ENCODE peak calls at places on chromosomes 6 and 20, in six cellular contexts. J is PC-3, S is neural progenitor cell, F is GM23248, L is PC-9, E is GM23338. O is an unnamed sample.

GRCh38 chr6:46964716-46965519 is 43.2 kb upstream of the ADGRF5 start:
- DNase-seq in J (no peak), F (peak; percentile 27), E (no peak), S (no peak), L (no peak), O (no peak)

GRCh38 chr6:26571592-26572296 is 25.0 kb upstream of the ABT1 start:
- DNase-seq in L (peak; percentile 76), E (peak; percentile 89), F (peak; percentile 89), S (peak; percentile 77), J (peak; percentile 97), O (no peak)

GRCh38 chr20:10636326-10636818 is 37.4 kb downstream of the JAG1 start:
- DNase-seq in L (no peak), F (peak; percentile 25), S (no peak), E (no peak), J (peak; percentile 36), O (no peak)

GRCh38 chr6:36374956-36375355 is 12.5 kb downstream of the ETV7 start:
- DNase-seq in L (no peak), S (no peak), F (no peak), E (no peak), J (no peak), O (no peak)

GRCh38 chr6:136846046-136846445 is 23.7 kb downstream of the PEX7 start:
- DNase-seq in F (peak; percentile 62), E (peak; percentile 79), S (peak; percentile 61), L (peak; percentile 12), J (peak; percentile 64), O (peak; percentile 53)

GRCh38 chr6:36999467-37000125 is 5.9 kb upstream of the FGD2 start:
- DNase-seq in S (no peak), L (no peak), E (no peak), J (no peak), F (no peak), O (no peak)

GRCh38 chr6:20827798-20828197 is 293.5 kb downstream of the CDKAL1 start:
- DNase-seq in E (no peak), F (peak; percentile 77), S (no peak), L (no peak), J (no peak), O (no peak)

GRCh38 chr20:39775110-39775509 is 813.0 kb downstream of the DHX35 start:
- DNase-seq in E (no peak), J (no peak), S (no peak), L (no peak), F (peak; percentile 91), O (no peak)

GRCh38 chr6:20221448-20221847 is 9.2 kb upstream of the MBOAT1 start:
- DNase-seq in J (no peak), L (no peak), S (no peak), F (no peak), E (no peak), O (no peak)

GRCh38 chr20:38050691-38051090 is 17.1 kb downstream of the RPRD1B start:
- DNase-seq in J (no peak), S (no peak), E (no peak), F (peak; percentile 65), L (no peak), O (no peak)

GRCh38 chr6:113723182-113723581 is 134.0 kb upstream of the MARCKS start:
- DNase-seq in J (no peak), F (no peak), E (no peak), S (no peak), L (no peak), O (no peak)

GRCh38 chr6:50850860-50851259 is 32.2 kb downstream of the TFAP2B start:
- DNase-seq in E (no peak), F (no peak), L (no peak), J (no peak), S (peak; percentile 73), O (no peak)

GRCh38 chr6:132153221-132153896 is 202.2 kb upstream of the CCN2 start:
- DNase-seq in L (no peak), F (peak; percentile 91), S (no peak), J (peak; percentile 25), E (no peak), O (no peak)

GRCh38 chr6:123873974-123874373 is 70.3 kb downstream of the NKAIN2 start:
- DNase-seq in L (no peak), F (no peak), S (no peak), J (no peak), E (no peak), O (no peak)

GRCh38 chr20:4043801-4044200 is 28.4 kb upstream of the RNF24 start:
- DNase-seq in J (peak; percentile 52), F (no peak), L (no peak), S (no peak), E (no peak), O (no peak)

GRCh38 chr6:1763411-1763810 is 153.7 kb downstream of the FOXC1 start:
- DNase-seq in F (no peak), L (peak; percentile 49), E (no peak), J (peak; percentile 84), S (no peak), O (no peak)

GRCh38 chr6:150068786-150069648 is at the start of gene ULBP3:
- DNase-seq in E (peak; percentile 86), S (peak; percentile 89), F (peak; percentile 98), L (peak; percentile 82), J (peak; percentile 93), O (peak; percentile 72)

GRCh38 chr6:4133941-4134838 is 1.2 kb downstream of the ECI2 start:
- DNase-seq in J (peak; percentile 22), E (peak; percentile 55), L (peak; percentile 8), F (peak; percentile 59), S (peak; percentile 39), O (peak; percentile 48)

GRCh38 chr6:90445533-90446108 is 141.3 kb downstream of the MAP3K7 start:
- DNase-seq in E (no peak), F (no peak), J (no peak), L (no peak), S (no peak), O (no peak)

GRCh38 chr6:30795549-30796293 is 51.4 kb upstream of the IER3 start:
- DNase-seq in F (no peak), J (no peak), E (no peak), L (no peak), S (no peak), O (no peak)

GRCh38 chr20:50681359-50682064 is 9.8 kb downstream of the RIPOR3 start:
- DNase-seq in J (no peak), E (no peak), S (no peak), F (no peak), L (no peak), O (no peak)

GRCh38 chr6:124995131-124995530 is 32.9 kb downstream of the RNF217 start:
- DNase-seq in F (peak; percentile 45), E (no peak), S (no peak), L (no peak), J (peak; percentile 12), O (no peak)

GRCh38 chr6:104540743-104541142 is 319.0 kb downstream of the HACE1 start:
- DNase-seq in J (no peak), E (no peak), S (no peak), L (no peak), F (peak; percentile 28), O (no peak)

GRCh38 chr20:62975251-62975770 is 22.8 kb downstream of the SLC17A9 start:
- DNase-seq in S (no peak), J (no peak), L (no peak), F (no peak), E (no peak), O (no peak)

GRCh38 chr6:136104556-136104955 is 145.6 kb downstream of the MTFR2 start:
- DNase-seq in J (no peak), F (no peak), L (no peak), E (no peak), S (no peak), O (no peak)

DNA sequence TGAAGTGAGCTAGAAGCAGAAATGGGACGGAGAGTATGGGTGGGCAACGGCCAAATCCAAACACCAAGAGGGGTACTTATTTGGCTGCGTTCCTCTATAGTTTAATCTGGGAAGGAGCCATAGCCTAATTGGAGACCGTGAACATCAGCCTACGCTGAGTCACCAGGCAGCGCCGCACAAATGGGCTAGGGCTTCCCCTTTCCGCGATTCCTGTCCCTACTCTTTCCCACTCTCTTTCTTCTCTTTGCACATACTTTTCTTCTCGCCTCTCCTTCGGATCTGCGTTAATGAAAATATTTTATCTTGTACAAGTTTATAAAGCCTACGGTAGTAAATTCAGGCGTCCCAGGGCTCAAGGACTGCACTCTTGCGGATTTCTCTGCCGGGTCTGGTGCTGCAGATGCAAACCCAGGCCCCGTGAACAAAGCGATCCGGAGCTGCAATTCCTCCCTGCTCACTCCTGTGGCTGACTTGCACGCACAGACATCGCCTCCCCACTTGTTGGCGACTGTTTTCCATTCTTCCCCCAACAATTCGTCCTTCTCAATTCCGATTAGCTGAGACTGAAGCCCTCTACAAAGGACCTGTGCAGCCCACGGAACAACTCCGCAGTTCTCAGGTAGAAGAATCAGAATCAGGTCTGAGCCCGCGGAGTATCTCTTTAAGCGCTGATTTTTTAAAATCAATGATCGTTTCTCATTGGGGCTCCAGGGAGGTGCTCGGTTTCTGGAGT is 4.2 kb upstream of the TBX18 start:
- DNase-seq in L (no peak), E (peak; percentile 67), F (peak; percentile 73), S (peak; percentile 80), J (no peak), O (no peak)
- TF ChIP-seq EZH2 in L (no peak), E (peak; percentile 89), F (peak; percentile 6), S (peak; percentile 78), J (no peak), O (no peak)

GRCh38 chr20:32036716-32037355 is 15.2 kb upstream of the HCK start:
- DNase-seq in J (no peak), F (peak; percentile 58), S (no peak), L (no peak), E (no peak), O (no peak)
- H3F3A ChIP-seq in J (no peaks in the 10 kb centered on the region), F (peaks cover 12% of the 10 kb centered on the region), S (no peaks in the 10 kb centered on the region), L (no peaks in the 10 kb centered on the region), E (peaks cover 3% of the 10 kb centered on the region), O (no peaks in the 10 kb centered on the region)

GRCh38 chr6:157877149-157877548 is 54.1 kb downstream of the SNX9 start:
- DNase-seq in F (no peak), E (no peak), S (no peak), J (no peak), L (no peak), O (no peak)

GRCh38 chr6:157878039-157878438 is 55.0 kb downstream of the SNX9 start:
- DNase-seq in J (no peak), S (no peak), F (no peak), E (no peak), L (no peak), O (no peak)

GRCh38 chr6:157869673-157870302 is 46.7 kb downstream of the SNX9 start:
- DNase-seq in E (no peak), F (no peak), L (no peak), J (no peak), S (no peak), O (no peak)

GRCh38 chr6:157877573-157878011 is 54.5 kb downstream of the SNX9 start:
- DNase-seq in L (no peak), F (peak; percentile 47), E (no peak), S (no peak), J (no peak), O (no peak)

GRCh38 chr6:157873735-157874344 is 50.8 kb downstream of the SNX9 start:
- DNase-seq in J (peak; percentile 72), F (peak; percentile 76), L (peak; percentile 65), S (peak; percentile 81), E (peak; percentile 93), O (peak; percentile 61)
- TF ChIP-seq EZH2 in J (no peak), F (no peak), L (no peak), S (no peak), E (no peak), O (no peak)

DNA sequence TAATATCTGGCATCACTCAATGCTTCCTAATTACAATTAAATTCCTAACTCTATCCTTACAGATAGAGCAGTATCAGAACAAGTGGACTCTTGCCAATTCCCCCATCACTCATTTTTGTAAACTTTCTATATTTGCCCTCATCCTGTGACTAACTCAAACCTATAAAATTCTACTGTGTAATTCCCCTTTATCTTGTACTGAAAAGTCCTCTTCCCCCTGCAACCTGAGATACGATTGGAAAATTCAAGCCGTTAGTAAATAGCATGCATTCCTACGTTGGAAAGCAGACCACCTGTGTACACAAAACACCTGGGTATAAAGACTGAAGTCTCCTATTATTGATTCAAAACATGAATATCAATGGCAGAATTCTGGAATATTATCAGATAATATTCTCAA is 70.4 kb upstream of the KCNQ5 start:
- DNase-seq in E (peak; percentile 47), L (no peak), J (peak; percentile 81), F (no peak), S (no peak), O (no peak)
- H3F3A ChIP-seq in E (no peaks in the 10 kb centered on the region), L (no peaks in the 10 kb centered on the region), J (peaks cover 8% of the 10 kb centered on the region), F (peaks cover 47% of the 10 kb centered on the region), S (no peaks in the 10 kb centered on the region), O (no peaks in the 10 kb centered on the region)

O was measured in MM.1S.